ENCODE peak calls at places on chromosomes 1 and 21, in seven cellular contexts. N, B, Y, J, T, U and R are unnamed samples.

GRCh38 chr1:182731852-182732575 is 47.6 kb upstream of the RGS8 start:
- DNase-seq in N (no peak), T (no peak), U (no peak), Y (no peak), B (no peak), J (no peak), R (no peak)

GRCh38 chr1:206655471-206655882 is 20.1 kb downstream of the DYRK3 start:
- DNase-seq in J (peak), Y (no peak), B (no peak), U (no peak), T (peak), N (no peak), R (no peak)

GRCh38 chr1:92695104-92695503 is 89.8 kb downstream of the EVI5 start:
- DNase-seq in J (no peak), T (no peak), N (no peak), Y (no peak), B (no peak), U (no peak), R (no peak)

GRCh38 chr1:2859881-2860430 is 58.5 kb upstream of the TTC34 start:
- DNase-seq in U (no peak), B (no peak), T (no peak), J (no peak), Y (no peak), N (no peak), R (no peak)

GRCh38 chr1:40391688-40392145 is 18.2 kb downstream of the SMAP2 start:
- DNase-seq in B (no peak), Y (no peak), U (no peak), N (no peak), T (peak), J (no peak), R (no peak)

GRCh38 chr1:29623501-29623900 is 387.2 kb downstream of the PTPRU start:
- DNase-seq in U (no peak), J (no peak), N (no peak), T (no peak), Y (no peak), B (no peak), R (no peak)

GRCh38 chr1:115505157-115505571 is 136.6 kb upstream of the VANGL1 start:
- DNase-seq in U (no peak), T (no peak), Y (no peak), J (no peak), N (peak), B (no peak), R (no peak)

GRCh38 chr1:233113009-233113712 is 162.8 kb downstream of the NTPCR start:
- DNase-seq in J (peak), Y (peak), B (peak), T (peak), U (no peak), N (peak), R (no peak)

GRCh38 chr1:95323117-95323516 is 89.1 kb downstream of the RWDD3 start:
- DNase-seq in N (no peak), B (no peak), U (no peak), T (no peak), J (peak), Y (no peak), R (no peak)

GRCh38 chr1:116538527-116538926 is 32.3 kb downstream of the CD58 start:
- DNase-seq in T (no peak), Y (no peak), N (no peak), U (peak), J (no peak), B (no peak), R (no peak)

GRCh38 chr21:18840239-18840638 is 436.7 kb upstream of the TMPRSS15 start:
- DNase-seq in J (peak), Y (no peak), B (peak), U (no peak), T (no peak), N (no peak), R (no peak)

GRCh38 chr1:18926315-18927081 is 24.1 kb upstream of the ALDH4A1 start:
- DNase-seq in N (peak), J (peak), U (peak), Y (peak), B (no peak), T (peak), R (peak)

GRCh38 chr1:24694380-24694843 is 50.8 kb upstream of the CLIC4 start:
- DNase-seq in Y (no peak), B (no peak), T (no peak), J (peak), N (peak), U (peak), R (no peak)

GRCh38 chr1:203402609-203403337 is 51.9 kb upstream of the FMOD start:
- DNase-seq in N (peak), B (no peak), Y (no peak), T (no peak), J (no peak), U (no peak), R (no peak)

GRCh38 chr1:160781129-160781808 is 14.7 kb upstream of the LY9 start:
- DNase-seq in N (no peak), U (no peak), J (peak), Y (no peak), B (no peak), T (peak), R (no peak)

GRCh38 chr1:109532365-109533136 is 7.1 kb upstream of the GPR61 start:
- DNase-seq in B (peak), U (peak), Y (peak), T (peak), N (no peak), J (peak), R (peak)

GRCh38 chr1:107831921-107832320 is 133.1 kb downstream of the VAV3 start:
- DNase-seq in U (no peak), T (no peak), J (no peak), B (no peak), N (no peak), Y (no peak), R (no peak)

GRCh38 chr1:67630438-67631045 is 54.5 kb upstream of the GADD45A start:
- DNase-seq in B (no peak), T (no peak), Y (no peak), J (no peak), N (no peak), U (no peak), R (no peak)

GRCh38 chr1:115337633-115338456 is at the start of gene NGF:
- DNase-seq in B (peak), N (no peak), J (peak), T (no peak), U (no peak), Y (no peak), R (no peak)

GRCh38 chr1:65056234-65056633 is 89.9 kb upstream of the JAK1 start:
- DNase-seq in B (no peak), J (no peak), T (no peak), Y (no peak), U (no peak), N (no peak), R (no peak)

GRCh38 chr1:16721871-16722641 is 18.3 kb upstream of the RNU1-4 start:
- DNase-seq in Y (no peak), U (no peak), N (no peak), J (peak), B (peak), T (no peak), R (no peak)

GRCh38 chr1:55127827-55128343 is 87.3 kb downstream of the USP24 start:
- DNase-seq in T (no peak), N (no peak), Y (no peak), U (no peak), J (no peak), B (no peak), R (no peak)

GRCh38 chr1:234852659-234853058 is 242.7 kb upstream of the IRF2BP2 start:
- DNase-seq in U (no peak), J (no peak), N (no peak), B (no peak), T (no peak), Y (no peak), R (no peak)

GRCh38 chr1:93330196-93330595 is 15.5 kb upstream of the DR1 start:
- DNase-seq in T (no peak), Y (no peak), B (no peak), N (no peak), J (peak), U (no peak), R (no peak)

GRCh38 chr1:46539968-46540367 is 11.5 kb downstream of the KNCN start:
- DNase-seq in Y (no peak), B (no peak), U (no peak), N (no peak), J (no peak), T (no peak), R (no peak)

GRCh38 chr1:215595231-215595630 is 28.1 kb downstream of the KCTD3 start:
- DNase-seq in Y (no peak), U (no peak), B (no peak), T (no peak), J (no peak), N (no peak), R (no peak)

GRCh38 chr1:225961659-225962439 is 20.8 kb upstream of the LEFTY2 start:
- DNase-seq in J (no peak), U (no peak), B (no peak), T (no peak), N (no peak), Y (no peak), R (no peak)